ENCODE peak calls at places on chromosome 22, in ten cellular contexts. One of them, this sample, is unnamed.

GRCh38 chr22:23053051-23053707 is 17.1 kb upstream of the GNAZ start:
- DNase-seq in endothelial cell of umbilical vein: no peak
- DNase-seq in fibroblast of pulmonary artery: no peak
- DNase-seq in AG04450: no peak
- DNase-seq in kidney epithelial cell: no peak
- DNase-seq in CD8-positive, alpha-beta memory T cell: no peak
- DNase-seq in A549: no peak
- DNase-seq in MG63: no peak
- DNase-seq in CD4-positive, CD25-positive, alpha-beta regulatory T cell: no peak
- DNase-seq in upper lobe of left lung: no peak
- DNase-seq in this sample: peak

GRCh38 chr22:27988704-27989103 is 69.6 kb upstream of the PITPNB start:
- DNase-seq in AG04450: no peak
- DNase-seq in MG63: no peak
- DNase-seq in endothelial cell of umbilical vein: no peak
- DNase-seq in kidney epithelial cell: no peak
- DNase-seq in CD4-positive, CD25-positive, alpha-beta regulatory T cell: no peak
- DNase-seq in CD8-positive, alpha-beta memory T cell: no peak
- DNase-seq in upper lobe of left lung: no peak
- DNase-seq in A549: no peak
- DNase-seq in fibroblast of pulmonary artery: no peak
- DNase-seq in this sample: no peak

GRCh38 chr22:21082248-21082647 is 36.5 kb downstream of the LRRC74B start:
- DNase-seq in CD4-positive, CD25-positive, alpha-beta regulatory T cell: no peak
- DNase-seq in AG04450: no peak
- DNase-seq in kidney epithelial cell: no peak
- DNase-seq in upper lobe of left lung: no peak
- DNase-seq in endothelial cell of umbilical vein: no peak
- DNase-seq in A549: no peak
- DNase-seq in fibroblast of pulmonary artery: peak
- DNase-seq in MG63: no peak
- DNase-seq in CD8-positive, alpha-beta memory T cell: no peak
- DNase-seq in this sample: no peak

GRCh38 chr22:39318507-39319283 is 728 bp downstream of the RPL3 start:
- DNase-seq in MG63: peak
- DNase-seq in kidney epithelial cell: no peak
- DNase-seq in CD8-positive, alpha-beta memory T cell: peak
- DNase-seq in fibroblast of pulmonary artery: no peak
- DNase-seq in A549: no peak
- DNase-seq in endothelial cell of umbilical vein: no peak
- DNase-seq in CD4-positive, CD25-positive, alpha-beta regulatory T cell: no peak
- DNase-seq in AG04450: no peak
- DNase-seq in upper lobe of left lung: no peak
- DNase-seq in this sample: no peak

GRCh38 chr22:29773233-29773632 is 6.1 kb downstream of the UQCR10 start:
- DNase-seq in A549: peak
- DNase-seq in upper lobe of left lung: no peak
- DNase-seq in kidney epithelial cell: peak
- DNase-seq in AG04450: no peak
- DNase-seq in fibroblast of pulmonary artery: no peak
- DNase-seq in MG63: peak
- DNase-seq in CD4-positive, CD25-positive, alpha-beta regulatory T cell: no peak
- DNase-seq in CD8-positive, alpha-beta memory T cell: no peak
- DNase-seq in endothelial cell of umbilical vein: no peak
- DNase-seq in this sample: no peak

GRCh38 chr22:23113067-23113846 is 28.5 kb downstream of the RSPH14 start:
- DNase-seq in fibroblast of pulmonary artery: peak
- DNase-seq in AG04450: peak
- DNase-seq in CD8-positive, alpha-beta memory T cell: no peak
- DNase-seq in endothelial cell of umbilical vein: no peak
- DNase-seq in upper lobe of left lung: peak
- DNase-seq in kidney epithelial cell: no peak
- DNase-seq in CD4-positive, CD25-positive, alpha-beta regulatory T cell: no peak
- DNase-seq in A549: no peak
- DNase-seq in MG63: no peak
- DNase-seq in this sample: no peak

GRCh38 chr22:40394607-40395006 is 24.2 kb downstream of the SGSM3 start:
- DNase-seq in CD8-positive, alpha-beta memory T cell: no peak
- DNase-seq in kidney epithelial cell: no peak
- DNase-seq in endothelial cell of umbilical vein: no peak
- DNase-seq in fibroblast of pulmonary artery: no peak
- DNase-seq in upper lobe of left lung: no peak
- DNase-seq in MG63: no peak
- DNase-seq in AG04450: no peak
- DNase-seq in A549: no peak
- DNase-seq in CD4-positive, CD25-positive, alpha-beta regulatory T cell: no peak
- DNase-seq in this sample: no peak

GRCh38 chr22:48099251-48099650 is 1336.8 kb downstream of the TBC1D22A start:
- DNase-seq in upper lobe of left lung: peak
- DNase-seq in kidney epithelial cell: no peak
- DNase-seq in MG63: no peak
- DNase-seq in CD4-positive, CD25-positive, alpha-beta regulatory T cell: no peak
- DNase-seq in CD8-positive, alpha-beta memory T cell: no peak
- DNase-seq in AG04450: no peak
- DNase-seq in endothelial cell of umbilical vein: no peak
- DNase-seq in A549: no peak
- DNase-seq in fibroblast of pulmonary artery: no peak
- DNase-seq in this sample: no peak

GRCh38 chr22:29041408-29041807 is 20.2 kb downstream of the C22orf31 start:
- DNase-seq in kidney epithelial cell: no peak
- DNase-seq in CD4-positive, CD25-positive, alpha-beta regulatory T cell: no peak
- DNase-seq in endothelial cell of umbilical vein: peak
- DNase-seq in MG63: peak
- DNase-seq in upper lobe of left lung: no peak
- DNase-seq in AG04450: no peak
- DNase-seq in A549: no peak
- DNase-seq in fibroblast of pulmonary artery: peak
- DNase-seq in CD8-positive, alpha-beta memory T cell: no peak
- DNase-seq in this sample: no peak

GRCh38 chr22:32804036-32804435 is 2.5 kb downstream of the TIMP3 start:
- DNase-seq in MG63: peak
- DNase-seq in AG04450: no peak
- DNase-seq in fibroblast of pulmonary artery: peak
- DNase-seq in upper lobe of left lung: peak
- DNase-seq in kidney epithelial cell: no peak
- DNase-seq in endothelial cell of umbilical vein: no peak
- DNase-seq in A549: no peak
- DNase-seq in CD4-positive, CD25-positive, alpha-beta regulatory T cell: no peak
- DNase-seq in CD8-positive, alpha-beta memory T cell: no peak
- DNase-seq in this sample: no peak

GRCh38 chr22:49448546-49448945 is 379.1 kb downstream of the BRD1 start:
- DNase-seq in CD4-positive, CD25-positive, alpha-beta regulatory T cell: no peak
- DNase-seq in kidney epithelial cell: no peak
- DNase-seq in MG63: no peak
- DNase-seq in endothelial cell of umbilical vein: no peak
- DNase-seq in upper lobe of left lung: peak
- DNase-seq in AG04450: no peak
- DNase-seq in fibroblast of pulmonary artery: no peak
- DNase-seq in A549: no peak
- DNase-seq in CD8-positive, alpha-beta memory T cell: no peak
- DNase-seq in this sample: no peak
- H3K4me3 ChIP-seq in CD4-positive, CD25-positive, alpha-beta regulatory T cell: no peak
- H3K4me3 ChIP-seq in kidney epithelial cell: no peak
- H3K4me3 ChIP-seq in MG63: no peak
- H3K4me3 ChIP-seq in endothelial cell of umbilical vein: no peak
- H3K4me3 ChIP-seq in upper lobe of left lung: no peak
- H3K4me3 ChIP-seq in AG04450: no peak
- H3K4me3 ChIP-seq in fibroblast of pulmonary artery: no peak
- H3K4me3 ChIP-seq in A549: no peak
- H3K4me3 ChIP-seq in CD8-positive, alpha-beta memory T cell: no peak
- H3K4me3 ChIP-seq in this sample: no peak

GRCh38 chr22:41544671-41545476 is 604 bp upstream of the POLR3H start:
- DNase-seq in A549: no peak
- DNase-seq in kidney epithelial cell: no peak
- DNase-seq in MG63: no peak
- DNase-seq in CD8-positive, alpha-beta memory T cell: no peak
- DNase-seq in AG04450: no peak
- DNase-seq in fibroblast of pulmonary artery: no peak
- DNase-seq in upper lobe of left lung: no peak
- DNase-seq in CD4-positive, CD25-positive, alpha-beta regulatory T cell: no peak
- DNase-seq in endothelial cell of umbilical vein: no peak
- DNase-seq in this sample: no peak
- H3K4me3 ChIP-seq in A549: peak
- H3K4me3 ChIP-seq in kidney epithelial cell: peak
- H3K4me3 ChIP-seq in MG63: peak
- H3K4me3 ChIP-seq in CD8-positive, alpha-beta memory T cell: peak
- H3K4me3 ChIP-seq in AG04450: peak
- H3K4me3 ChIP-seq in fibroblast of pulmonary artery: peak
- H3K4me3 ChIP-seq in upper lobe of left lung: peak
- H3K4me3 ChIP-seq in CD4-positive, CD25-positive, alpha-beta regulatory T cell: peak
- H3K4me3 ChIP-seq in endothelial cell of umbilical vein: no peak
- H3K4me3 ChIP-seq in this sample: peak

GRCh38 chr22:37747715-37748100 is 50.9 kb downstream of the TRIOBP start:
- DNase-seq in upper lobe of left lung: no peak
- DNase-seq in CD4-positive, CD25-positive, alpha-beta regulatory T cell: no peak
- DNase-seq in AG04450: no peak
- DNase-seq in kidney epithelial cell: no peak
- DNase-seq in MG63: no peak
- DNase-seq in A549: no peak
- DNase-seq in fibroblast of pulmonary artery: no peak
- DNase-seq in CD8-positive, alpha-beta memory T cell: no peak
- DNase-seq in endothelial cell of umbilical vein: peak
- DNase-seq in this sample: no peak
- H3K4me3 ChIP-seq in upper lobe of left lung: no peak
- H3K4me3 ChIP-seq in CD4-positive, CD25-positive, alpha-beta regulatory T cell: no peak
- H3K4me3 ChIP-seq in AG04450: peak
- H3K4me3 ChIP-seq in kidney epithelial cell: peak
- H3K4me3 ChIP-seq in MG63: peak
- H3K4me3 ChIP-seq in A549: peak
- H3K4me3 ChIP-seq in fibroblast of pulmonary artery: peak
- H3K4me3 ChIP-seq in CD8-positive, alpha-beta memory T cell: no peak
- H3K4me3 ChIP-seq in endothelial cell of umbilical vein: no peak
- H3K4me3 ChIP-seq in this sample: no peak

DNA sequence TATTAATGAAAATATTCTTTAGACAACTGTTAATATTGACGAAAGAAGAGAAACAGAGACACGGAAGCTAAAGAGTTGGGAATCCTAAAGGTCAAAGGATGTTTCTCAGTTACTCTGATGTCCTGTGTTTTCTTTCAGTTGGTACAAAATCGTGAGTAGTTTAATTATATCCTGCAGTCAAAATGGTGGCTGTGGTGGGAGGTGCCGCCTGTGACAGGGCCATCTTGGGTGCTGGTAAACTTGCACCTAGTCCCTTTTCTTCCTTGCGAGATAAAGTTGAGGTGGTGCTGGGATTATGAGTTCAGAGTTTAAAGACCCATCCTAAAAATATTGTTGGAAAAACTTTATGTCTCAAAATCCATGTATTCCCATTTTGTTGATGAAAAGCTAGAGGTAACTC is 2.2 kb downstream of the CECR2 start:
- DNase-seq in MG63: no peak
- DNase-seq in upper lobe of left lung: no peak
- DNase-seq in kidney epithelial cell: no peak
- DNase-seq in AG04450: no peak
- DNase-seq in CD4-positive, CD25-positive, alpha-beta regulatory T cell: no peak
- DNase-seq in fibroblast of pulmonary artery: no peak
- DNase-seq in endothelial cell of umbilical vein: no peak
- DNase-seq in A549: no peak
- DNase-seq in CD8-positive, alpha-beta memory T cell: no peak
- DNase-seq in this sample: no peak
- H3K4me3 ChIP-seq in MG63: no peak
- H3K4me3 ChIP-seq in upper lobe of left lung: no peak
- H3K4me3 ChIP-seq in kidney epithelial cell: peak
- H3K4me3 ChIP-seq in AG04450: no peak
- H3K4me3 ChIP-seq in CD4-positive, CD25-positive, alpha-beta regulatory T cell: no peak
- H3K4me3 ChIP-seq in fibroblast of pulmonary artery: peak
- H3K4me3 ChIP-seq in endothelial cell of umbilical vein: no peak
- H3K4me3 ChIP-seq in A549: no peak
- H3K4me3 ChIP-seq in CD8-positive, alpha-beta memory T cell: no peak
- H3K4me3 ChIP-seq in this sample: no peak

DNA sequence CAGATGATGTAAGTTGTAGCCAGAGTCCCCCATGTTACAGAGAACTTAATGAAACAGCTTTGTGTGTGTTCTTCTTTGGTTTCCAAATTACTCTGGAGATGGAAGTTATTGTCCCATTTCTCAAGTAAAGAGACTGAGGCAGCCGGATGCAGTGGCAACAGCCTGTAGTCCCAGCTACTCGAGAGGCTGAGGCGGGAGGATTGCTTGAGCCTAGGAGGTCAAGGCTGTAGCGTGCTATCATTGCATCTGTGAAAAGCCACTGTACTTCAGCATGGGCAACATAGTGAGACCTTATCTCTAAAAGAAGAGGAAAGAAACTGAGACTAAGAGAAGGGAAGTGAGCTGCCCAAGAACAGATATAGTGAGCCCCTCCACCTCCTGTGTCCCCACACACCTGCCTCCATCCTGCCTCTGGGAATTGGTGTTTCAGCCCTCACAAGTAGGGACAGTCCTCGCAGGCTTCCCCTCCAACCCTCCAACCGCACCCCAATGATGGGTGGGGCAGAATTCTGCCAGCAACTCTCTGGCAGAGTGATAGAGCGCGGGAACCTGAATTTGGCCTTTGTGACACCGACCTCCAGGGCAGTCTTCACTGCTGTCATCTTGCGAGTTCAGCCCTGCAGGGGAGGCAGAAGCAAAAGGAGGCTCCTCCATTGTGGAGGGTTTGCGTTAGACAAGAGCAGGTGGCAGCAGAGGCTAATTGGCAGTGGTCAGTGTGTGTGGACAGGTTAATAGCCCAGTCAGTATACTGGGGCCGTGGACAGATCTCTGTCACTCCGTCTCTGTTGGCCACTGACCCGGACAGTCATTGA is 1.6 kb downstream of the PDXP start:
- DNase-seq in AG04450: no peak
- DNase-seq in upper lobe of left lung: no peak
- DNase-seq in fibroblast of pulmonary artery: no peak
- DNase-seq in endothelial cell of umbilical vein: no peak
- DNase-seq in MG63: no peak
- DNase-seq in CD8-positive, alpha-beta memory T cell: no peak
- DNase-seq in A549: no peak
- DNase-seq in CD4-positive, CD25-positive, alpha-beta regulatory T cell: no peak
- DNase-seq in kidney epithelial cell: no peak
- DNase-seq in this sample: no peak
- H3K4me3 ChIP-seq in AG04450: peak
- H3K4me3 ChIP-seq in upper lobe of left lung: no peak
- H3K4me3 ChIP-seq in fibroblast of pulmonary artery: peak
- H3K4me3 ChIP-seq in endothelial cell of umbilical vein: no peak
- H3K4me3 ChIP-seq in MG63: peak
- H3K4me3 ChIP-seq in CD8-positive, alpha-beta memory T cell: peak
- H3K4me3 ChIP-seq in A549: peak
- H3K4me3 ChIP-seq in CD4-positive, CD25-positive, alpha-beta regulatory T cell: peak
- H3K4me3 ChIP-seq in kidney epithelial cell: peak
- H3K4me3 ChIP-seq in this sample: peak

GRCh38 chr22:37983860-37984791 is at the start of gene SOX10:
- DNase-seq in A549: no peak
- DNase-seq in endothelial cell of umbilical vein: no peak
- DNase-seq in AG04450: no peak
- DNase-seq in MG63: no peak
- DNase-seq in fibroblast of pulmonary artery: no peak
- DNase-seq in kidney epithelial cell: no peak
- DNase-seq in CD8-positive, alpha-beta memory T cell: no peak
- DNase-seq in upper lobe of left lung: no peak
- DNase-seq in CD4-positive, CD25-positive, alpha-beta regulatory T cell: no peak
- DNase-seq in this sample: no peak
- H3K4me3 ChIP-seq in A549: no peak
- H3K4me3 ChIP-seq in endothelial cell of umbilical vein: no peak
- H3K4me3 ChIP-seq in AG04450: no peak
- H3K4me3 ChIP-seq in MG63: no peak
- H3K4me3 ChIP-seq in fibroblast of pulmonary artery: no peak
- H3K4me3 ChIP-seq in kidney epithelial cell: no peak
- H3K4me3 ChIP-seq in CD8-positive, alpha-beta memory T cell: no peak
- H3K4me3 ChIP-seq in upper lobe of left lung: no peak
- H3K4me3 ChIP-seq in CD4-positive, CD25-positive, alpha-beta regulatory T cell: no peak
- H3K4me3 ChIP-seq in this sample: no peak

This sample was measured in CD8-positive, alpha-beta T cell.